ENCODE peak calls at places on chromosome 15, in six cellular contexts. R, D, L, W, H and Q are unnamed samples.

GRCh38 chr15:66523926-66524325 is 18.8 kb downstream of the ZWILCH start:
- DNase-seq in R (no peak), D (no peak), L (no peak), W (no peak), H (no peak), Q (no peak)

GRCh38 chr15:94097567-94097966 is 133.8 kb upstream of the MCTP2 start:
- DNase-seq in R (no peak), D (no peak), L (no peak), W (no peak), H (no peak), Q (no peak)

GRCh38 chr15:65856821-65857455 is 12.4 kb upstream of the RAB11A start:
- DNase-seq in R (peak; percentile 85), D (peak; percentile 70), L (peak; percentile 59), W (peak; percentile 26), H (peak; percentile 58), Q (peak; percentile 68)

GRCh38 chr15:67164401-67164791 is 90.1 kb downstream of the AAGAB start:
- DNase-seq in R (no peak), D (no peak), L (no peak), W (peak; percentile 16), H (peak; percentile 51), Q (no peak)

GRCh38 chr15:39251413-39252197 is 329.3 kb upstream of the THBS1 start:
- DNase-seq in R (no peak), D (no peak), L (no peak), W (no peak), H (no peak), Q (no peak)

GRCh38 chr15:49507261-49507660 is 84.2 kb downstream of the FGF7 start:
- DNase-seq in R (no peak), D (no peak), L (no peak), W (no peak), H (no peak), Q (no peak)

GRCh38 chr15:84734794-84735479 is 13.5 kb upstream of the ZNF592 start:
- DNase-seq in R (no peak), D (peak; percentile 94), L (peak; percentile 21), W (no peak), H (peak; percentile 35), Q (peak; percentile 83)

GRCh38 chr15:66919421-66919820 is 146.0 kb upstream of the SMAD3 start:
- DNase-seq in R (no peak), D (no peak), L (no peak), W (no peak), H (no peak), Q (no peak)

GRCh38 chr15:42134617-42135243 is 21.7 kb downstream of the PLA2G4F start:
- DNase-seq in R (no peak), D (no peak), L (no peak), W (no peak), H (no peak), Q (no peak)

GRCh38 chr15:92591275-92591674 is 64.3 kb downstream of the FAM174B start:
- DNase-seq in R (no peak), D (no peak), L (no peak), W (no peak), H (no peak), Q (no peak)

GRCh38 chr15:90097475-90097874 is 4.8 kb downstream of the IDH2 start:
- DNase-seq in R (no peak), D (peak; percentile 96), L (no peak), W (no peak), H (no peak), Q (peak; percentile 41)
- H3K4me3 ChIP-seq in R (no peak overlapping the region), D (peak overlapping the region; percentile 29), L (peak overlapping the region; percentile 31), W (no peak overlapping the region), H (no peak overlapping the region), Q (no peak overlapping the region)

DNA sequence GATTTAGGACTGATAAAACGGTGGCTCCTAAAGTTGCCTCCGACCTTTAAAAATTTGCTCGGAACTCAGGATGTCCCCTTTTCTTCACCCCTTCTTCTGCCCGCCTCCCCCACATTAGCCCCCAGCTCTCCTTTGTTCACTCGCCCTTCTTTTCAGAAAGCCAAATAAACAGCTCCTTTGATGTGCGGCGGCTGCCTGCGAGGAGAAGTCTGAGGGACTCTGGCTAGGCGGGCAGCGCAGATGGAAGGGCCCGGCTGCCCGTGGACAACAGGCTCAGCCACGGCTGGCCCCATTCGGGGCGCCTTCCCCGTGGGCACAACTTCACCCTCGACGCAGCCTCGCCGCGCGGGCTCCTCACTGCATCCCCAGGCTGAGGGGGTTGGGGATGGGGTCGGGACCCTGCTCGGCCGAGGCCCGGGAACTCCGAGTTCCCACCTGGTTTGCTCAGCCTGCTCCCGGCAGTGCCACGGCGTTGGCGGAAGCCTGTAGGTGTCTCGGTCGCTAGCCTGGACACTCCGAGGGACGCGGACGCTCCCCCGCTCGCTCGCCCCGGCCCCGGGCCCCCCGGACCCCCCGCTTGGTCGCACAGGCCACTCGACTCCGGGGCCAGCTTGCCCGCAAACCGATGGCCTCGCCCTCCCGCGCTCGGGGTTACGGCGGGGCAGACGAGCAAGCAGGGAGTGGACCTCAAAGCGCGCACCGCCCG is 897 bp upstream of the TLE3 start:
- DNase-seq in R (peak; percentile 91), D (peak; percentile 24), L (peak; percentile 8), W (peak; percentile 67), H (peak; percentile 58), Q (peak; percentile 56)
- H3K4me1 ChIP-seq in R (peaks cover 46% of the 10 kb centered on the region), D (peaks cover 40% of the 10 kb centered on the region), L (peaks cover 40% of the 10 kb centered on the region), W (no peaks in the 10 kb centered on the region), H (peaks cover 10% of the 10 kb centered on the region), Q (peaks cover 40% of the 10 kb centered on the region)

GRCh38 chr15:98996169-98996568 is 11.4 kb downstream of the PGPEP1L start:
- DNase-seq in R (no peak), D (no peak), L (no peak), W (no peak), H (no peak), Q (no peak)
- H3K4me3 ChIP-seq in R (no peak overlapping the region), D (no peak overlapping the region), L (no peak overlapping the region), W (no peak overlapping the region), H (no peak overlapping the region), Q (no peak overlapping the region)

GRCh38 chr15:55320963-55321362 is 1.9 kb downstream of the PIGB start:
- DNase-seq in R (no peak), D (no peak), L (no peak), W (no peak), H (no peak), Q (no peak)
- H3K4me1 ChIP-seq in R (peaks cover 16% of the 10 kb centered on the region), D (peaks cover 3% of the 10 kb centered on the region), L (peaks cover 39% of the 10 kb centered on the region), W (no peaks in the 10 kb centered on the region), H (peaks cover under 1% of the 10 kb centered on the region), Q (peaks cover 13% of the 10 kb centered on the region)

DNA sequence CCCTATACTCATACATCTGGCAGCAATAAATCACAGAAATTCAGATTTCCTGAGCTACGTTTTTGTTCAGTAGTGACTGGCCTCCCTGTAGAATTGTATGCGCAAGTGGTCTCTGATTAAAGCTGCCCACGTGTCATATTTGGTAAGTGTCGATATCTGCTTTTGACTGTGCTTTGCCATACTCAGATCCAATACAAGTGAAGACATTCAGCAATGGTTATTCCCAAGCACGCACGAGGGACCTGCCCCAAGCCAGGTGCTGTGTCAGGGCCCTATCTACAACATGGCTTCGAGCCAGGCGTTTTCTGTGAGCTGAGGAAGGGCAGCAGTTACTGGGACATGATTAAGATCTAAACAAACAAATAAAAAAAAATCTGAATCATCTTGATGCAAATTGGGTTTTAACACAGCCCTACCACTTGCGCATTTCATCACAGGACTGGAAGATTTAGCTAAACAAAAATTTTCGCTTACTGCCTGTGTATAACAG is 47.2 kb upstream of the ICE2 start:
- DNase-seq in R (no peak), D (no peak), L (no peak), W (peak; percentile 59), H (peak; percentile 54), Q (no peak)
- H3K4me3 ChIP-seq in R (no peak overlapping the region), D (no peak overlapping the region), L (no peak overlapping the region), W (no peak overlapping the region), H (no peak overlapping the region), Q (no peak overlapping the region)

GRCh38 chr15:50744601-50745000 is 20.9 kb downstream of the SPPL2A start:
- DNase-seq in R (no peak), D (no peak), L (no peak), W (no peak), H (no peak), Q (no peak)

GRCh38 chr15:50753463-50753862 is 12.0 kb downstream of the SPPL2A start:
- DNase-seq in R (no peak), D (no peak), L (no peak), W (no peak), H (no peak), Q (no peak)

GRCh38 chr15:50751394-50751793 is 14.1 kb downstream of the SPPL2A start:
- DNase-seq in R (no peak), D (no peak), L (no peak), W (no peak), H (no peak), Q (no peak)

GRCh38 chr15:50750227-50750597 is 15.3 kb downstream of the SPPL2A start:
- DNase-seq in R (no peak), D (no peak), L (no peak), W (no peak), H (no peak), Q (no peak)
- H3K4me1 ChIP-seq in R (peaks cover 3% of the 10 kb centered on the region), D (no peaks in the 10 kb centered on the region), L (no peaks in the 10 kb centered on the region), W (no peaks in the 10 kb centered on the region), H (peaks cover 7% of the 10 kb centered on the region), Q (peaks cover 3% of the 10 kb centered on the region)

DNA sequence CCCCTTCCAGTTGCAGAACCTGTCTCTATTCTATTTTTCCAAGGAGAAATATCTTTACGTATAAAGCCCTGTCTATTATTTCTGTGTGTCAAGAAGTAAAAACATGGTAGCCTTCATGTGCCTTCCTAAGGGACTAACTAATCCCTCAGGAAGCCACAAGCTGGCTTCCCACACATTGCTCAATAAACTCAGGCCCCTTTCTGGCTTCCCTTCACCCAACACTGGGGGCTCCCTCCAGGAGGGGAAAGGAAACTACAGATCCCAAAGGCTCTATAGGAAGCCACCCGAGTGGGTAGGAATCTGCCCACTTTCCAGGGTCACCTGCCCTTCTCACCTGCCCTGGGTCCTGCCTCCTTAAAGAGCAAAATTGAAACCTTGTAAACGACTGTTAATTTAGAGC is 4.6 kb downstream of the TLE3 start:
- DNase-seq in R (no peak), D (no peak), L (no peak), W (no peak), H (no peak), Q (no peak)
- H3K4me3 ChIP-seq in R (no peak overlapping the region), D (no peak overlapping the region), L (no peak overlapping the region), W (no peak overlapping the region), H (no peak overlapping the region), Q (no peak overlapping the region)